ENCODE peak calls at places on chromosomes 11 and 22, in seven cellular contexts. D is NB4, E is fibroblast of mammary gland, B is GM12865, X is left ventricle myocardium inferior, W is psoas muscle, R is cardiac muscle cell. H is an unnamed sample.

GRCh38 chr22:47002692-47003091 is 240.2 kb downstream of the TBC1D22A start:
- DNase-seq in D (no peak), E (no peak), B (no peak), X (no peak), W (no peak), R (no peak), H (no peak)

GRCh38 chr22:19843107-19843856 is 11.4 kb downstream of the GNB1L start:
- DNase-seq in D (no peak), E (no peak), B (no peak), X (no peak), W (no peak), R (peak), H (no peak)

GRCh38 chr11:68934666-68935065 is 31.0 kb downstream of the IGHMBP2 start:
- DNase-seq in D (no peak), E (no peak), B (no peak), X (no peak), W (no peak), R (no peak), H (no peak)

GRCh38 chr11:76773921-76774361 is 9.2 kb upstream of the TSKU start:
- DNase-seq in D (no peak), E (no peak), B (no peak), X (peak), W (no peak), R (no peak), H (no peak)

GRCh38 chr22:47204002-47204979 is 441.8 kb downstream of the TBC1D22A start:
- DNase-seq in D (no peak), E (no peak), B (no peak), X (no peak), W (no peak), R (no peak), H (no peak)

GRCh38 chr11:75273989-75274391 is 33.4 kb downstream of the TPBGL start:
- DNase-seq in D (no peak), E (no peak), B (no peak), X (no peak), W (no peak), R (no peak), H (no peak)

GRCh38 chr22:29700949-29701927 is 18.6 kb upstream of the CABP7 start:
- DNase-seq in D (peak), E (peak), B (peak), X (no peak), W (no peak), R (peak), H (no peak)

GRCh38 chr11:64372802-64373597 is 14.0 kb downstream of the RPS6KA4 start:
- DNase-seq in D (peak), E (peak), B (no peak), X (no peak), W (no peak), R (no peak), H (no peak)

GRCh38 chr11:131951146-131951545 is 580.7 kb downstream of the NTM start:
- DNase-seq in D (no peak), E (no peak), B (no peak), X (no peak), W (no peak), R (no peak), H (no peak)

GRCh38 chr11:67266424-67267187 is at the start of gene GRK2:
- DNase-seq in D (peak), E (no peak), B (peak), X (no peak), W (no peak), R (peak), H (peak)

GRCh38 chr11:26335903-26336302 is 4.0 kb downstream of the ANO3 start:
- DNase-seq in D (no peak), E (peak), B (no peak), X (no peak), W (no peak), R (no peak), H (no peak)

GRCh38 chr11:125957623-125958330 is 11.9 kb downstream of the VSIG10L2 start:
- DNase-seq in D (no peak), E (peak), B (no peak), X (no peak), W (no peak), R (no peak), H (no peak)

GRCh38 chr11:118804094-118804493 is 13.1 kb upstream of the DDX6 start:
- DNase-seq in D (no peak), E (no peak), B (no peak), X (no peak), W (no peak), R (no peak), H (no peak)

GRCh38 chr11:118797510-118797909 is 6.5 kb upstream of the DDX6 start:
- DNase-seq in D (no peak), E (no peak), B (no peak), X (no peak), W (no peak), R (no peak), H (no peak)

DNA sequence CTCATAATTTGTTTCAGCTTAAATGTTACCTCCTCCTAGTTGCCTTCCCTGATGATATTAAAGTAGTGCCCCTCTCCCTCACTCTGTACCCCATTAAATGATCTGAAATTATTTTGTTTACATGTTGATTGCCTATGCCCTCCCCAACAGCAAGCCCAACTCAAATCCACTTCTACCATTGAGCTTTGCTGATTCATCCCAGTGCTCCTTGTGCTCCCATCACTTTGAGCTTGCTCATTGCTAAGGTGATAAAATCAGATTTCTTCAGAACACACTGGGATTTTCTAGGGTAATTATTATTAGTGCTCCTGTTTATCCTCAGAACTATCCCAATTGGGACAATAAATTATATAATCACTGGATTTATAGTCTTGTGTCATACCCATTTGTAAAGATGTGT is 8.4 kb upstream of the DDX6 start:
- DNase-seq in D (no peak), E (no peak), B (no peak), X (no peak), W (no peak), R (no peak), H (no peak)
- TF ChIP-seq CTCF in D (no peak), E (no peak), B (no peak), X (no peak), W (no peak), R (no peak), H (no peak)

DNA sequence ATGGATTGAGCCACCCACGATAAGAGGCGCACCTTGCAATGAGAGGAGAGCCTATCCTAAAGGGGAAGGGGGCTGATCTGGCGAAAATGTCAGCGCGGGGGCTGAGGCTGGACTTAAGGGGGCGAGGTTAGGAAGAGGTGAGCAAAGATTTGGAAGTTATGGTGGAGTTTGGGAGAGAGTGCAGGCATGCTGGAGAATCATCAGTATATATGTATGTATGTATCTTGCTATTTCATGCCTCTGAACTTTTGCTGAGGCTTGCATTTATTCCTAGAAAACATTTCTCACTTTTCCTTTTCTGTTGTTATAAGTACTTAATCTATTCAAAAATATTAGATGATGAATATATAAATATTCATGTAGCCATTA is 17.2 kb upstream of the THRSP start:
- DNase-seq in D (no peak), E (no peak), B (no peak), X (no peak), W (no peak), R (no peak), H (no peak)
- TF ChIP-seq CTCF in D (no peak), E (no peak), B (no peak), X (peak), W (no peak), R (no peak), H (no peak)

DNA sequence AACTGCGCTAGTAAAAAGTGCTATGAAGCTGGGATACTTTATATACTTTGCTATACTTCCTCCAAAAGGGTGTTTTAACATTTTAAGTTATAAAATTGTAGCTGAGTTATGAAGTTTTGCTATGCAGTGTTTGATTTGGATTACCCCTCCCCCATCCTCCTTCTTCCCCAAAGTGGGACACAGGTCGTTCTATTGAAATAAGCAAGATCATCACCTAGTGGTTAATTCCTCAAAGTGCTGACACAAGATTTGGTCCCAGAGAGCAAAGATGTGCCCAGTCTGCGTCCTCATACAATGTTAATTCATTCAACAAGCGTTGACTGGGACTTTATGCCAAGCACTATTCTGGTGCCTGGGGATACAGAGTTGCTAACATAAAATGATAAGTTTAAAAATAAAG is 78.5 kb downstream of the SPON1 start:
- DNase-seq in D (no peak), E (peak), B (no peak), X (no peak), W (no peak), R (no peak), H (no peak)
- TF ChIP-seq CTCF in D (no peak), E (peak), B (no peak), X (peak), W (no peak), R (peak), H (no peak)

GRCh38 chr11:47188262-47188661 is 2.0 kb upstream of the PACSIN3 start:
- DNase-seq in D (no peak), E (no peak), B (no peak), X (no peak), W (no peak), R (no peak), H (no peak)

GRCh38 chr11:47187723-47188122 is 1.5 kb upstream of the PACSIN3 start:
- DNase-seq in D (no peak), E (no peak), B (no peak), X (no peak), W (no peak), R (peak), H (no peak)

GRCh38 chr11:47185305-47186075 is 744 bp downstream of the PACSIN3 start:
- DNase-seq in D (peak), E (no peak), B (no peak), X (peak), W (peak), R (peak), H (no peak)

GRCh38 chr11:47186076-47186936 is at the start of gene PACSIN3:
- DNase-seq in D (peak), E (no peak), B (peak), X (peak), W (peak), R (peak), H (peak)

DNA sequence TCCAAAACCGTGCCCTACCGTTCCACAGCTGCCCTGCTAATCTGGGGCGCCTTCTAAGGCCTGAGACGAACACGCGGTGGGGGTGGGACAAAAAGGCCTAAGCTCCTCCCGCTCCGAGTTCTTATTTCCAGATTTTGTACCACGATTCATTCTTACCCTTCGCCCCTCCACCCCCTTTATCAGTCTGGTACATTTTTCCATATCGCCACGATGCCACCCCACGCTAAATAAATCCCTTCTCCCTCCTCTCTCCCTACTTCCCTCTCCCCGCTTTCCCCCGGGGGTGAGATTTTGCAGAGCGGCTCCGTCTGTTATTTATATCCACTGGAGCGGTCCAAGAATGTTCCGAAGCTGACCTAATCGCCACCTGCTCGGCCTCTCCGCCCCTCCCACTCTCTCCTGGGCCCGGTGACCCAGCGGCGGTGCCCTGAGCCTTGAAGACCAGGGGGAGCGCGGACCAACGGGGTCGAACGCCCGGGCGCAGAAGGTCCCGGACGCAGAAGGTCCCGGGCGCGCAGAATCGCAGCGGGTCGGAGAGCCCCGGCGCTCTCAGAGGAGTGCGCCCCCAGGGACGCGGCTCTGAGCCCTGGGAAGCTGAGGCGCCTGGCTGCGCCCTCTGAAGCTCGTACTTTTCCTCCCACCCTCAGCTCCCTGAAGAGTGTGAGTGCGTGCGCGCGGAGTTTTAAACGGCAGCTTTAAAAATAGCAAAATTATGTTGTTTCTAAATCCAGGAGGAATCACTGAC is 875 bp upstream of the PACSIN3 start:
- DNase-seq in D (peak), E (peak), B (peak), X (peak), W (peak), R (peak), H (peak)
- TF ChIP-seq CTCF in D (no peak), E (no peak), B (no peak), X (peak), W (no peak), R (no peak), H (no peak)

GRCh38 chr22:21974058-21974649 is 8.4 kb downstream of the TOP3B start:
- DNase-seq in D (no peak), E (no peak), B (no peak), X (no peak), W (no peak), R (no peak), H (no peak)

GRCh38 chr22:21971858-21972275 is 10.7 kb downstream of the TOP3B start:
- DNase-seq in D (no peak), E (no peak), B (no peak), X (no peak), W (no peak), R (no peak), H (no peak)

GRCh38 chr22:21972806-21973205 is 9.8 kb downstream of the TOP3B start:
- DNase-seq in D (no peak), E (no peak), B (no peak), X (no peak), W (no peak), R (no peak), H (no peak)

GRCh38 chr22:21970800-21971617 is 11.6 kb downstream of the TOP3B start:
- DNase-seq in D (no peak), E (no peak), B (no peak), X (no peak), W (no peak), R (no peak), H (no peak)

DNA sequence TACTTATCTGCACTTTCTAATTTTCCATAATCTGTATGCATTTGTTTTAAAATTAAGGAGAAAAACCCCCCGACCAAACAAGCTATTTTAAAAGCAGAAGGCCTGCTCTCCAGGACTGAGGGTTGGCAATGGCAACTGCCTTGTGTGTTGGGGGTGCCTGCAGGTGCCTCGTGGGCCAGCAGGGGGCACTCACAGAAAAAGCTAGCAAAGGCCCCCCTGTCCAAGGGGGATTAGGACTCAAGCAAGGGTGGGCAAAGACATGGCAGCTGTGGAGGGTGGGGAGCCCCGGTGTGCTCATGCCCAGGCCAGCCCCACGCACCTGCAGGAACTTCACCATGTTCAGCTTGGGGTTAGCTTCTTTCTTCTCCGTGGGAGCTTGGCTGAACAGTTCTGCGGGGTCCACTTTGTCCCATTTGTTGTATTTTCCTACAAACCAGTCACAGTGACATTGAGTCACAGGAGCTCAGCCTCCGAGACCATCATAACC is 10.3 kb downstream of the TOP3B start:
- DNase-seq in D (peak), E (peak), B (peak), X (no peak), W (peak), R (peak), H (peak)
- TF ChIP-seq CTCF in D (peak), E (peak), B (peak), X (peak), W (peak), R (peak), H (peak)

DNA sequence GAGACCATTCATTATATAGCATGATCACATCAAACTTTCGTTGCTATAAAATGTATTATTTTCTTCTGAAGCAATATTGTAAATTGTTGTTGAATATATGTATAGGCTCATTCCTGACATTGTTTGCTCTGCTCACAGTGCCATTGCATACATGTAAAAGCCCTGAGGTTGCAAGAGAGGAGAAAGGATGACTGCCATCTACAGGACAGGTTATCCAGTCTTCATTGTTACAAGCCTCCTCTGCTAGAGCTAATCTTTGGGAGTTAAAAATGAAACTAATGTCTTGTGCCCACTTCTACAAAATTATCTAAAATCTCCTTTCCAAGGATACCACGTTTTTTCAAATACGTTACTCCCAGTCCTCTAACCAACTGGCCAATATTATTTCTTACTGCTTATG is 16.4 kb upstream of the OR5AL1 start:
- DNase-seq in D (peak), E (no peak), B (no peak), X (no peak), W (no peak), R (no peak), H (no peak)
- TF ChIP-seq CTCF in D (no peak), E (no peak), B (no peak), X (no peak), W (no peak), R (no peak), H (no peak)

H was measured in GM20000.